ENCODE peak calls at places on chromosomes 3 and 15, in eight cellular contexts. One of them, this sample, is unnamed. For H3K36me3, the result is how much of the 10 kb centered on the place peaks cover.

GRCh38 chr3:52240059-52240885 is 1.3 kb upstream of the TWF2 start:
- DNase-seq in PC-9: no peak
- DNase-seq in GM23248: peak
- DNase-seq in IMR-90: peak
- DNase-seq in small intestine: peak
- DNase-seq in keratinocyte: peak
- DNase-seq in spleen: peak
- DNase-seq in tibial nerve: peak
- DNase-seq in this sample: peak

GRCh38 chr3:112199622-112200316 is 66.7 kb upstream of the GCSAM start:
- DNase-seq in keratinocyte: peak
- DNase-seq in GM23248: peak
- DNase-seq in tibial nerve: no peak
- DNase-seq in spleen: no peak
- DNase-seq in small intestine: no peak
- DNase-seq in PC-9: peak
- DNase-seq in IMR-90: peak
- DNase-seq in this sample: no peak

GRCh38 chr3:37646865-37647264 is 214.8 kb upstream of the CTDSPL start:
- DNase-seq in IMR-90: no peak
- DNase-seq in tibial nerve: no peak
- DNase-seq in spleen: no peak
- DNase-seq in keratinocyte: peak
- DNase-seq in GM23248: no peak
- DNase-seq in PC-9: no peak
- DNase-seq in small intestine: no peak
- DNase-seq in this sample: no peak

GRCh38 chr3:43707998-43708397 is 17.3 kb downstream of the ABHD5 start:
- DNase-seq in IMR-90: peak
- DNase-seq in PC-9: peak
- DNase-seq in keratinocyte: peak
- DNase-seq in spleen: no peak
- DNase-seq in tibial nerve: no peak
- DNase-seq in small intestine: no peak
- DNase-seq in GM23248: peak
- DNase-seq in this sample: no peak

GRCh38 chr3:110178965-110179364 is 841.6 kb upstream of the DPPA4 start:
- DNase-seq in tibial nerve: peak
- DNase-seq in spleen: no peak
- DNase-seq in PC-9: no peak
- DNase-seq in IMR-90: peak
- DNase-seq in GM23248: peak
- DNase-seq in keratinocyte: no peak
- DNase-seq in small intestine: no peak
- DNase-seq in this sample: no peak

GRCh38 chr3:177516130-177517011 is 319.1 kb upstream of the TBL1XR1 start:
- DNase-seq in PC-9: no peak
- DNase-seq in keratinocyte: no peak
- DNase-seq in GM23248: peak
- DNase-seq in tibial nerve: no peak
- DNase-seq in IMR-90: peak
- DNase-seq in small intestine: no peak
- DNase-seq in spleen: peak
- DNase-seq in this sample: peak

GRCh38 chr3:2517479-2518188 is 419.0 kb downstream of the CNTN4 start:
- DNase-seq in small intestine: no peak
- DNase-seq in PC-9: no peak
- DNase-seq in IMR-90: no peak
- DNase-seq in tibial nerve: no peak
- DNase-seq in spleen: no peak
- DNase-seq in keratinocyte: no peak
- DNase-seq in GM23248: no peak
- DNase-seq in this sample: no peak

GRCh38 chr15:39110746-39111145 is 470.1 kb upstream of the THBS1 start:
- DNase-seq in spleen: no peak
- DNase-seq in PC-9: no peak
- DNase-seq in small intestine: no peak
- DNase-seq in keratinocyte: no peak
- DNase-seq in tibial nerve: no peak
- DNase-seq in GM23248: peak
- DNase-seq in IMR-90: no peak
- DNase-seq in this sample: no peak

GRCh38 chr3:125318859-125319258 is 56.3 kb downstream of the ZNF148 start:
- DNase-seq in small intestine: no peak
- DNase-seq in keratinocyte: no peak
- DNase-seq in PC-9: no peak
- DNase-seq in spleen: no peak
- DNase-seq in tibial nerve: no peak
- DNase-seq in IMR-90: no peak
- DNase-seq in GM23248: no peak
- DNase-seq in this sample: no peak

GRCh38 chr3:155608237-155608636 is 136.6 kb downstream of the PLCH1 start:
- DNase-seq in tibial nerve: no peak
- DNase-seq in PC-9: no peak
- DNase-seq in GM23248: no peak
- DNase-seq in IMR-90: no peak
- DNase-seq in keratinocyte: no peak
- DNase-seq in spleen: no peak
- DNase-seq in small intestine: no peak
- DNase-seq in this sample: no peak

GRCh38 chr3:174191380-174191779 is 667.8 kb upstream of the NAALADL2 start:
- DNase-seq in tibial nerve: no peak
- DNase-seq in keratinocyte: no peak
- DNase-seq in spleen: no peak
- DNase-seq in IMR-90: no peak
- DNase-seq in GM23248: no peak
- DNase-seq in small intestine: peak
- DNase-seq in PC-9: no peak
- DNase-seq in this sample: no peak

GRCh38 chr15:73959012-73959581 is 32.8 kb downstream of the LOXL1 start:
- DNase-seq in tibial nerve: no peak
- DNase-seq in PC-9: no peak
- DNase-seq in keratinocyte: no peak
- DNase-seq in spleen: peak
- DNase-seq in IMR-90: no peak
- DNase-seq in GM23248: peak
- DNase-seq in small intestine: no peak
- DNase-seq in this sample: no peak

GRCh38 chr3:1214928-1215327 is 122.1 kb downstream of the CNTN6 start:
- DNase-seq in small intestine: no peak
- DNase-seq in tibial nerve: no peak
- DNase-seq in PC-9: no peak
- DNase-seq in keratinocyte: no peak
- DNase-seq in GM23248: peak
- DNase-seq in IMR-90: peak
- DNase-seq in spleen: no peak
- DNase-seq in this sample: no peak

GRCh38 chr15:59966262-59966661 is 37.8 kb upstream of the FOXB1 start:
- DNase-seq in IMR-90: no peak
- DNase-seq in small intestine: no peak
- DNase-seq in tibial nerve: no peak
- DNase-seq in keratinocyte: no peak
- DNase-seq in GM23248: no peak
- DNase-seq in PC-9: no peak
- DNase-seq in spleen: no peak
- DNase-seq in this sample: no peak

GRCh38 chr3:169227911-169228310 is 435.6 kb downstream of the MECOM start:
- DNase-seq in keratinocyte: no peak
- DNase-seq in spleen: no peak
- DNase-seq in small intestine: no peak
- DNase-seq in IMR-90: peak
- DNase-seq in GM23248: peak
- DNase-seq in PC-9: no peak
- DNase-seq in tibial nerve: no peak
- DNase-seq in this sample: no peak

GRCh38 chr15:87777054-87777498 is 479.5 kb downstream of the NTRK3 start:
- DNase-seq in PC-9: no peak
- DNase-seq in IMR-90: peak
- DNase-seq in small intestine: no peak
- DNase-seq in keratinocyte: no peak
- DNase-seq in spleen: no peak
- DNase-seq in GM23248: peak
- DNase-seq in tibial nerve: peak
- DNase-seq in this sample: peak

GRCh38 chr3:124275421-124275820 is 283.5 kb upstream of the ROPN1 start:
- DNase-seq in spleen: no peak
- DNase-seq in small intestine: no peak
- DNase-seq in PC-9: no peak
- DNase-seq in IMR-90: no peak
- DNase-seq in tibial nerve: no peak
- DNase-seq in GM23248: no peak
- DNase-seq in keratinocyte: no peak
- DNase-seq in this sample: peak

GRCh38 chr3:195839260-195840010 is 27.7 kb upstream of the MUC4 start:
- DNase-seq in keratinocyte: no peak
- DNase-seq in PC-9: no peak
- DNase-seq in IMR-90: no peak
- DNase-seq in GM23248: peak
- DNase-seq in tibial nerve: no peak
- DNase-seq in small intestine: no peak
- DNase-seq in spleen: no peak
- DNase-seq in this sample: no peak

GRCh38 chr3:126606021-126606420 is 47.3 kb upstream of the C3orf22 start:
- DNase-seq in tibial nerve: no peak
- DNase-seq in GM23248: no peak
- DNase-seq in spleen: no peak
- DNase-seq in keratinocyte: no peak
- DNase-seq in IMR-90: no peak
- DNase-seq in small intestine: no peak
- DNase-seq in PC-9: no peak
- DNase-seq in this sample: no peak

GRCh38 chr3:31265646-31266423 is 266.9 kb upstream of the STT3B start:
- DNase-seq in keratinocyte: no peak
- DNase-seq in small intestine: no peak
- DNase-seq in tibial nerve: no peak
- DNase-seq in spleen: no peak
- DNase-seq in IMR-90: no peak
- DNase-seq in PC-9: no peak
- DNase-seq in GM23248: no peak
- DNase-seq in this sample: no peak

GRCh38 chr3:36937492-36937891 is 7.4 kb downstream of the TRANK1 start:
- DNase-seq in IMR-90: no peak
- DNase-seq in keratinocyte: no peak
- DNase-seq in small intestine: no peak
- DNase-seq in GM23248: no peak
- DNase-seq in tibial nerve: no peak
- DNase-seq in PC-9: no peak
- DNase-seq in spleen: no peak
- DNase-seq in this sample: no peak

GRCh38 chr3:99972380-99973104 is 141.8 kb downstream of the FILIP1L start:
- DNase-seq in IMR-90: peak
- DNase-seq in tibial nerve: no peak
- DNase-seq in spleen: no peak
- DNase-seq in small intestine: no peak
- DNase-seq in PC-9: no peak
- DNase-seq in GM23248: no peak
- DNase-seq in keratinocyte: no peak
- DNase-seq in this sample: no peak

GRCh38 chr15:75227663-75228280 is 26.1 kb downstream of the C15orf39 start:
- DNase-seq in GM23248: no peak
- DNase-seq in PC-9: no peak
- DNase-seq in keratinocyte: no peak
- DNase-seq in tibial nerve: no peak
- DNase-seq in spleen: peak
- DNase-seq in IMR-90: no peak
- DNase-seq in small intestine: no peak
- DNase-seq in this sample: no peak

GRCh38 chr15:44812029-44812517 is 75.7 kb downstream of the TRIM69 start:
- DNase-seq in tibial nerve: no peak
- DNase-seq in PC-9: no peak
- DNase-seq in small intestine: peak
- DNase-seq in GM23248: no peak
- DNase-seq in IMR-90: no peak
- DNase-seq in spleen: no peak
- DNase-seq in keratinocyte: no peak
- DNase-seq in this sample: no peak
- H3K4me3 ChIP-seq in tibial nerve: no peak
- H3K4me3 ChIP-seq in PC-9: no peak
- H3K4me3 ChIP-seq in small intestine: no peak
- H3K4me3 ChIP-seq in GM23248: no peak
- H3K4me3 ChIP-seq in IMR-90: no peak
- H3K4me3 ChIP-seq in spleen: no peak
- H3K4me3 ChIP-seq in keratinocyte: no peak
- H3K4me3 ChIP-seq in this sample: no peak

GRCh38 chr15:41841131-41841530 is 2.5 kb downstream of the PLA2G4B start:
- DNase-seq in small intestine: no peak
- DNase-seq in tibial nerve: no peak
- DNase-seq in GM23248: no peak
- DNase-seq in IMR-90: no peak
- DNase-seq in PC-9: no peak
- DNase-seq in keratinocyte: no peak
- DNase-seq in spleen: no peak
- DNase-seq in this sample: no peak

GRCh38 chr15:41840673-41841072 is 2.0 kb downstream of the PLA2G4B start:
- DNase-seq in IMR-90: no peak
- DNase-seq in tibial nerve: no peak
- DNase-seq in PC-9: no peak
- DNase-seq in small intestine: no peak
- DNase-seq in keratinocyte: no peak
- DNase-seq in GM23248: no peak
- DNase-seq in spleen: no peak
- DNase-seq in this sample: no peak

GRCh38 chr15:41844814-41845213 is 6.2 kb downstream of the PLA2G4B start:
- DNase-seq in small intestine: no peak
- DNase-seq in PC-9: no peak
- DNase-seq in GM23248: no peak
- DNase-seq in tibial nerve: no peak
- DNase-seq in spleen: no peak
- DNase-seq in keratinocyte: no peak
- DNase-seq in IMR-90: no peak
- DNase-seq in this sample: no peak

GRCh38 chr15:41842229-41842628 is 3.6 kb downstream of the PLA2G4B start:
- DNase-seq in small intestine: no peak
- DNase-seq in GM23248: no peak
- DNase-seq in PC-9: no peak
- DNase-seq in tibial nerve: no peak
- DNase-seq in spleen: no peak
- DNase-seq in IMR-90: no peak
- DNase-seq in keratinocyte: no peak
- DNase-seq in this sample: no peak

GRCh38 chr15:41843571-41843970 is 4.9 kb downstream of the PLA2G4B start:
- DNase-seq in IMR-90: no peak
- DNase-seq in spleen: no peak
- DNase-seq in small intestine: no peak
- DNase-seq in keratinocyte: no peak
- DNase-seq in tibial nerve: no peak
- DNase-seq in GM23248: no peak
- DNase-seq in PC-9: no peak
- DNase-seq in this sample: no peak
- H3K36me3 ChIP-seq in IMR-90: under half
- H3K36me3 ChIP-seq in spleen: half or more
- H3K36me3 ChIP-seq in small intestine: under half
- H3K36me3 ChIP-seq in keratinocyte: under half
- H3K36me3 ChIP-seq in tibial nerve: under half
- H3K36me3 ChIP-seq in GM23248: under half
- H3K36me3 ChIP-seq in PC-9: under half
- H3K36me3 ChIP-seq in this sample: under half

GRCh38 chr3:172042136-172042535 is 2.8 kb downstream of the FNDC3B start:
- DNase-seq in GM23248: peak
- DNase-seq in small intestine: no peak
- DNase-seq in spleen: no peak
- DNase-seq in IMR-90: no peak
- DNase-seq in keratinocyte: no peak
- DNase-seq in PC-9: no peak
- DNase-seq in tibial nerve: no peak
- DNase-seq in this sample: no peak
- H3K4me3 ChIP-seq in GM23248: peak
- H3K4me3 ChIP-seq in small intestine: no peak
- H3K4me3 ChIP-seq in spleen: peak
- H3K4me3 ChIP-seq in IMR-90: peak
- H3K4me3 ChIP-seq in keratinocyte: peak
- H3K4me3 ChIP-seq in PC-9: peak
- H3K4me3 ChIP-seq in tibial nerve: no peak
- H3K4me3 ChIP-seq in this sample: peak

GRCh38 chr15:78040653-78041244 is 36.8 kb downstream of the TBC1D2B start:
- DNase-seq in small intestine: no peak
- DNase-seq in GM23248: peak
- DNase-seq in tibial nerve: no peak
- DNase-seq in PC-9: no peak
- DNase-seq in keratinocyte: no peak
- DNase-seq in IMR-90: no peak
- DNase-seq in spleen: no peak
- DNase-seq in this sample: no peak
- H3K36me3 ChIP-seq in small intestine: under half
- H3K36me3 ChIP-seq in GM23248: under half
- H3K36me3 ChIP-seq in tibial nerve: under half
- H3K36me3 ChIP-seq in PC-9: under half
- H3K36me3 ChIP-seq in keratinocyte: under half
- H3K36me3 ChIP-seq in IMR-90: half or more
- H3K36me3 ChIP-seq in spleen: under half
- H3K36me3 ChIP-seq in this sample: under half

This sample was measured in MG63.